ENCODE peak calls at places on chromosomes 6 and 20, in ten cellular contexts. F is activated gamma-delta T cell treated with Interleukin-2 at 50 U/mL for 16 hours; P is sciatic nerve; I is amygdala; U is NCI-H1694; X is effector memory CD8-positive, alpha-beta T cell; C is cerebellum; W is posterior cingulate gyrus; O is Panc1; V is amniotic stem cell. K is an unnamed sample.

GRCh38 chr6:89734526-89734925 is 85.1 kb downstream of the MDN1 start:
- DNase-seq in U (no peak), W (no peak), P (no peak), V (no peak), I (no peak), F (no peak), O (no peak), C (no peak), X (no peak), K (no peak)

GRCh38 chr6:151402228-151402627 is 10.9 kb upstream of the ZBTB2 start:
- DNase-seq in F (no peak), P (no peak), C (no peak), X (no peak), I (no peak), U (no peak), O (no peak), V (no peak), W (no peak), K (no peak)

GRCh38 chr20:47300071-47300470 is 56.4 kb downstream of the ZMYND8 start:
- DNase-seq in O (no peak), F (no peak), W (no peak), U (no peak), I (no peak), P (no peak), C (no peak), X (no peak), V (no peak), K (no peak)

GRCh38 chr6:125940691-125941090 is 15.9 kb upstream of the HINT3 start:
- DNase-seq in F (no peak), V (peak), W (no peak), C (no peak), U (no peak), I (no peak), X (no peak), P (no peak), O (no peak), K (no peak)

GRCh38 chr6:45455408-45455807 is 77.7 kb upstream of the SUPT3H start:
- DNase-seq in P (no peak), C (no peak), O (no peak), U (no peak), X (no peak), V (no peak), F (no peak), W (no peak), I (no peak), K (no peak)

GRCh38 chr20:43721429-43722152 is 5.2 kb downstream of the GTSF1L start:
- DNase-seq in F (no peak), W (no peak), P (no peak), C (no peak), V (no peak), U (no peak), I (no peak), X (no peak), O (no peak), K (no peak)

GRCh38 chr6:34238507-34239239 is 2.0 kb downstream of the HMGA1 start:
- DNase-seq in U (no peak), P (peak), O (no peak), I (no peak), V (no peak), W (no peak), F (no peak), X (no peak), C (peak), K (no peak)

GRCh38 chr20:47669489-47669888 is 115.8 kb downstream of the SULF2 start:
- DNase-seq in V (no peak), W (no peak), I (no peak), F (no peak), X (no peak), P (no peak), O (no peak), U (no peak), C (no peak), K (no peak)

GRCh38 chr6:15206887-15207286 is 39.0 kb upstream of the JARID2 start:
- DNase-seq in V (no peak), I (no peak), U (no peak), W (no peak), F (no peak), O (no peak), X (no peak), P (no peak), C (no peak), K (no peak)

GRCh38 chr6:14165091-14165490 is 47.5 kb downstream of the CD83 start:
- DNase-seq in O (no peak), C (no peak), W (no peak), P (no peak), F (no peak), X (no peak), V (peak), I (no peak), U (no peak), K (no peak)

GRCh38 chr6:28953039-28953872 is 29.5 kb upstream of the TRIM27 start:
- DNase-seq in O (no peak), F (peak), W (no peak), P (no peak), C (no peak), U (peak), I (no peak), V (no peak), X (peak), K (no peak)

GRCh38 chr6:52984247-52984646 is 10.8 kb downstream of the GSTA4 start:
- DNase-seq in O (no peak), P (no peak), V (no peak), U (no peak), F (peak), W (no peak), C (no peak), I (no peak), X (peak), K (no peak)

K was measured in left cardiac atrium.